ENCODE peak calls at places on chromosomes 13 and 19, in seven cellular contexts. E, Q, B, C, S, J and I are unnamed samples.

GRCh38 chr19:42282036-42282762 is 13.1 kb downstream of the CIC start:
- DNase-seq in E (no peak), Q (no peak), B (peak), C (no peak), S (no peak), J (no peak), I (no peak)

GRCh38 chr13:49240017-49240416 is 7.7 kb upstream of the CDADC1 start:
- DNase-seq in E (peak), Q (no peak), B (no peak), C (peak), S (peak), J (no peak), I (no peak)

GRCh38 chr13:49693191-49693733 is 2.0 kb upstream of the EBPL start:
- DNase-seq in E (peak), Q (no peak), B (no peak), C (no peak), S (no peak), J (no peak), I (no peak)

GRCh38 chr19:47179643-47180310 is 49.1 kb downstream of the SAE1 start:
- DNase-seq in E (no peak), Q (no peak), B (no peak), C (no peak), S (no peak), J (no peak), I (no peak)

GRCh38 chr13:72541674-72542073 is 185.8 kb downstream of the MZT1 start:
- DNase-seq in E (no peak), Q (no peak), B (no peak), C (no peak), S (no peak), J (no peak), I (no peak)

GRCh38 chr19:17726914-17727773 is 7.9 kb downstream of the MAP1S start:
- DNase-seq in E (no peak), Q (no peak), B (no peak), C (no peak), S (no peak), J (no peak), I (no peak)

GRCh38 chr13:87368639-87369038 is 302.5 kb upstream of the SLITRK5 start:
- DNase-seq in E (no peak), Q (no peak), B (no peak), C (no peak), S (no peak), J (no peak), I (no peak)

GRCh38 chr19:16118489-16119033 is 6.9 kb downstream of the RAB8A start:
- DNase-seq in E (no peak), Q (peak), B (no peak), C (no peak), S (no peak), J (no peak), I (no peak)

GRCh38 chr13:54368387-54368786 is 1339.8 kb downstream of the OLFM4 start:
- DNase-seq in E (no peak), Q (no peak), B (no peak), C (no peak), S (no peak), J (no peak), I (no peak)

GRCh38 chr19:38385057-38385803 is 2.6 kb downstream of the GGN start:
- DNase-seq in E (no peak), Q (no peak), B (no peak), C (no peak), S (no peak), J (no peak), I (no peak)

GRCh38 chr19:38383184-38383583 is 4.7 kb downstream of the GGN start:
- DNase-seq in E (no peak), Q (no peak), B (no peak), C (no peak), S (no peak), J (no peak), I (no peak)

GRCh38 chr19:38383743-38384142 is 4.1 kb downstream of the GGN start:
- DNase-seq in E (no peak), Q (no peak), B (no peak), C (no peak), S (no peak), J (no peak), I (no peak)

GRCh38 chr19:38385804-38386257 is 2.0 kb downstream of the GGN start:
- DNase-seq in E (no peak), Q (no peak), B (no peak), C (no peak), S (no peak), J (no peak), I (no peak)

DNA sequence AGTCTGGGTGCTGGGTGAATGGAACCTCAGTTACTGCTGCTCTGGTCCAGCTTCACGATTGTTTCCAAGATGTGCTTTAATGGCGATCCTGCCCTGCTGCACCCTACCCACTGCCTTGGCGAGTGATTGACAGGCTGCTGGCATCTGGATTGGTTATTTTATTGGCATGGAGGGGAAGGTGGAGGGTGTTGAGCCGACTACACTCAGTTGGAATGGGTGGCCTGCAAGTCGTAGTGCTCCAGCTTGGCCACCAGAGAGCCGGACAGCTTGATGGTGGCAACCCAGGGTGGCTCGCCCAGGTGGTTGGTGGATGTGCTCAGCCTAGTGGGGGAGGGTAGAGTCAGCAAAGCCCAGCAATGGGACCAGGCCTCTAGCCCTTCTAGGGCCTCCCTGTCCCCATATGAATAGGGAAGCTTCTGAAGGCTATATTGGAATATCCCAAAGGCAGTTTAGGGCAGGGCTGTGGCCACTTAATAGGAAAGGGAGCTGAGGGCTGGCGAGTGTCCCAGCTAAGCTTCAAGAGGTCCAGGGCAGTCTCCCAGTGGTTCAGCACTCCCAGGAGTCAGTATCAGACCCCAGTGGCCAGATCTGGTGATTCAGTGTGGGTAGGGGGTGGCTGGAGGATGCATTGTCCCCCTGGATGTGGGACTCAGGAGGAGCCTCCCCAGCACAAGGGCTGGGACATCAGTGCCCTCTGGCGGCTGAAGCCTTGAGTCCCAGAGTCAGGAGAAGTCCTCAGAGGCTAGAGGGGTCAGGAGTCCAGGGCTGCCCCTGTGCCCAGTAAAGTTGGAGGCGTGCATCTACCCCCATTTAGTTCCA is 3.4 kb downstream of the GGN start:
- DNase-seq in E (peak), Q (no peak), B (no peak), C (no peak), S (no peak), J (no peak), I (no peak)
- TF ChIP-seq POLR2A in E (no peak), Q (no peak), B (no peak), C (no peak), S (no peak), J (no peak), I (no peak)

DNA sequence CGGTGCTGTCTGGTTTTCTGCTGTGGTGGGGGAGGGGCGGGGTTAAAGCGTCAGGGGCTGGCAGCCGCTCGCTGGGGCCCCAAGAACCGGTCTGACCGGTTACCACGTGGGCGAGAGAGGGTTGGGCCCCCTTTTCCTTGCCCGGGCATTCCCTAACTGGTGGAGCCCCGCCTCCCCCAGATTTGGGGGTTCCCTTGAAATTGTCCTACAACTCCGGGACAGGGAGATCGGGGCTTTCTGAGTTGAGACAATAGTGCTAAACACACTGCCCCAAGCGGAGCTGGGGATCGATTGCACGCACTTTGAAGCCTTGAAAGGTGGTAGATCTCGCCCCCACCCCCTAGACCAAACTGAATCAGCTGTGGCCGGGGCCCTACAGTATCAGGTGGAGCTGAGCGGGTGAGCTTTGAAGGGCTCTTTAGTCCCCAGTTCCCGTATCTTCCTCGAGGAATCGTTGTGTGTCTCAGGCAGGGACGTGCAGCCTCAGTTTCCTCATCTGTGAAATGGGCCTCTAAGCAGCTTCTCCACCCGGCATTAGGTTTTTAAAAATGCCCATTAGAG is 4.8 kb downstream of the IER2 start:
- DNase-seq in E (no peak), Q (peak), B (peak), C (no peak), S (peak), J (peak), I (peak)
- TF ChIP-seq CTCF in E (peak), Q (peak), B (no peak), C (no peak), S (peak), J (no peak), I (no peak)

DNA sequence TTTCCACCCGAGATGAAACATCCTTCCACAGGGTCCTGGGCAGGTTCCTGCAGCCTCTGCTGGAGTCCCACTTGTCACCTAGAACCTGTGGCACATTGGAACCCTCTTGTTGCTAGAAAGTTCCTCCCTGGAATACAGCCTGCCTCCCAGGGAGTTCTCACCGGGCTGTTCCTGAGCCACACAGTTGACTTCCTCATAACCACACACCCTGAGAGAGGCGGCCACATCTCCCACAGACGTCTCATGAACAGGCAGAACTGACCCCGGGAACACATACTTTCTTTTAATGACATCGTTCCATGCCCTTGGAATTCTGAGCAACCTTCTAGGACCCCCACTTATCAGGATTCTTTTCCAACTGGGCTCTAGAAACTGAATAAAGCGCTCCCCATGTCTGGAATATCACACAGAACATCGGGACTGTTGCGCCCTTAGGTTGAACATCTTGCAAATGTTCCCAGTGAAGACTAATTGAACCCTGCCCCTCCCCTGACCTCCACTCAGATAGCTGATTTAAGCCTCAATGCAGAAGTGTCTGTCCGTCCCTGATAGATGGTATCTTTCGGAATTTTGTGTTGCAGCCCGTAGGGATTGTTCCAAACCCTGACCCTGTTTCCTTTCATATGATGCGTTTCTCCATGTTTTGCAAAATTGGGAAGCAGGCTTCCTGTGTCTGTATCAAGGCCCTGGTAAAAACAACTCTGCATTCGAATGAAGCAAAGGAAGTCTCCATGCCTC is 91.1 kb downstream of the RAB20 start:
- DNase-seq in E (no peak), Q (no peak), B (no peak), C (no peak), S (no peak), J (no peak), I (no peak)
- TF ChIP-seq POLR2A in E (no peak), Q (no peak), B (no peak), C (no peak), S (no peak), J (no peak), I (no peak)

GRCh38 chr13:108508263-108508662 is 121.1 kb upstream of the MYO16 start:
- DNase-seq in E (peak), Q (no peak), B (no peak), C (no peak), S (peak), J (no peak), I (no peak)
- TF ChIP-seq CTCF in E (peak), Q (peak), B (no peak), C (peak), S (peak), J (peak), I (no peak)

GRCh38 chr13:114132419-114133121 is at the start of gene RASA3:
- DNase-seq in E (peak), Q (peak), B (peak), C (peak), S (peak), J (peak), I (peak)
- TF ChIP-seq POLR2A in E (peak), Q (no peak), B (peak), C (no peak), S (peak), J (peak), I (peak)

GRCh38 chr19:12788025-12788681 is 3.1 kb upstream of the JUNB start:
- DNase-seq in E (no peak), Q (no peak), B (no peak), C (no peak), S (no peak), J (no peak), I (no peak)
- TF ChIP-seq CTCF in E (no peak), Q (no peak), B (no peak), C (no peak), S (no peak), J (no peak), I (no peak)

GRCh38 chr19:954672-955494 is 29.0 kb downstream of the ARID3A start:
- DNase-seq in E (no peak), Q (peak), B (no peak), C (no peak), S (no peak), J (no peak), I (no peak)
- TF ChIP-seq POLR2A in E (no peak), Q (no peak), B (no peak), C (no peak), S (no peak), J (no peak), I (no peak)

GRCh38 chr19:54096642-54097106 is 3.9 kb downstream of the OSCAR start:
- DNase-seq in E (peak), Q (no peak), B (no peak), C (peak), S (peak), J (no peak), I (no peak)
- TF ChIP-seq CTCF in E (no peak), Q (no peak), B (no peak), C (peak), S (peak), J (no peak), I (no peak)

DNA sequence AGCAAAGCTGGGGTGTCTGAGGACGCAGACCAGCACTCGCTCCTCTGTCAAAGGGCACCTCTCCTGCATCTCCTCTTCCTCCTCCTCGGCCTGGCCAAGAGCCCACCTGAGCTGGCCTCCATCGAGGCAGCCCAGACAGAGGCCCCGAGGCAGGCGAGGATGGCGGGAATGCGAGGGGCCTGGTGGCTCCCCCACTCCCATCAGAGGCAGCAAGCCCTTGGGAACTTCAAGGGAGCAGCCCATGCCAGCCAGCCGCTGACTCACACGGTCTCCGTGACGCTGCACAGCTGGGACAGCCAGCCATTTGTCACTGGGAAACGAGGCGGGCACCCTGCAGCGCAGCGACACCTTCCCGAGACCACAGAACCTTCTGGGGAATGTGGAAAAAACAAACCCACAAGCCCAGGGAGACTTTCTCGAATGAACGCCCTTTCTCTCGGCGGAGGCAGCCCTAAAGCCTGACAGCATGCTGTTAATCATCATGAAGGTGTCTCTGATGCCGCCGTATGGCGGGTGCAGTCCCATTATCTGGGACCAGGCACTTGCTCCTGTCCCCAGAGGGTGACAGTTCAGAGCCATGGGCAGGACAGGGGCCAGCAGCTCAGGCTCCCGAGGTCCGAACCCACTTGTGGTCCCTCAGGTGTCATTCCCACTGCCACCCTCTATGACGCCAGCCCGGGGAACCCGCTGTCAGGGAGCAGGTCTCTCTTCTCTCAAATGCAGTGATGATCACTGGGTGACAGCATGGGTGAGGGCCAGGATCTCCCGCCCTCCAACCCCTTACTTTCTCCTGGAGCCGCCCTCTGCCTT is 53.0 kb downstream of the PEPD start:
- DNase-seq in E (no peak), Q (no peak), B (no peak), C (no peak), S (no peak), J (no peak), I (no peak)
- TF ChIP-seq POLR2A in E (no peak), Q (no peak), B (no peak), C (no peak), S (no peak), J (no peak), I (no peak)